ENCODE peak calls at places on chromosomes 2 and 18, in ten cellular contexts. One of them, this sample, is unnamed.

GRCh38 chr2:233061591-233062446 is 1.7 kb downstream of the INPP5D start:
- DNase-seq in naive thymus-derived CD8-positive, alpha-beta T cell: no peak
- DNase-seq in heart right ventricle: peak
- DNase-seq in ovary: peak
- DNase-seq in NCI-H1417: no peak
- DNase-seq in AG04449: no peak
- DNase-seq in fibroblast of lung: no peak
- DNase-seq in activated CD4-positive, alpha-beta T cell treated with anti-CD3 and anti-CD28 coated beads for 36 hours: peak
- DNase-seq in tibial nerve: no peak
- DNase-seq in SW480: peak
- DNase-seq in this sample: peak

GRCh38 chr2:217248312-217248935 is 388.6 kb upstream of the TNP1 start:
- DNase-seq in naive thymus-derived CD8-positive, alpha-beta T cell: no peak
- DNase-seq in heart right ventricle: peak
- DNase-seq in ovary: peak
- DNase-seq in NCI-H1417: peak
- DNase-seq in AG04449: no peak
- DNase-seq in fibroblast of lung: peak
- DNase-seq in activated CD4-positive, alpha-beta T cell treated with anti-CD3 and anti-CD28 coated beads for 36 hours: no peak
- DNase-seq in tibial nerve: peak
- DNase-seq in SW480: no peak
- DNase-seq in this sample: no peak

GRCh38 chr18:76658627-76659026 is 163.6 kb upstream of the ZNF516 start:
- DNase-seq in naive thymus-derived CD8-positive, alpha-beta T cell: no peak
- DNase-seq in heart right ventricle: no peak
- DNase-seq in ovary: peak
- DNase-seq in NCI-H1417: no peak
- DNase-seq in AG04449: no peak
- DNase-seq in fibroblast of lung: peak
- DNase-seq in activated CD4-positive, alpha-beta T cell treated with anti-CD3 and anti-CD28 coated beads for 36 hours: peak
- DNase-seq in tibial nerve: no peak
- DNase-seq in SW480: peak
- DNase-seq in this sample: peak

GRCh38 chr18:46531472-46531871 is 125.5 kb downstream of the LOXHD1 start:
- DNase-seq in naive thymus-derived CD8-positive, alpha-beta T cell: no peak
- DNase-seq in heart right ventricle: no peak
- DNase-seq in ovary: no peak
- DNase-seq in NCI-H1417: no peak
- DNase-seq in AG04449: no peak
- DNase-seq in fibroblast of lung: no peak
- DNase-seq in activated CD4-positive, alpha-beta T cell treated with anti-CD3 and anti-CD28 coated beads for 36 hours: no peak
- DNase-seq in tibial nerve: no peak
- DNase-seq in SW480: no peak
- DNase-seq in this sample: no peak

GRCh38 chr2:102895386-102895785 is 133.6 kb downstream of the TMEM182 start:
- DNase-seq in naive thymus-derived CD8-positive, alpha-beta T cell: no peak
- DNase-seq in heart right ventricle: no peak
- DNase-seq in ovary: no peak
- DNase-seq in NCI-H1417: no peak
- DNase-seq in AG04449: no peak
- DNase-seq in fibroblast of lung: no peak
- DNase-seq in activated CD4-positive, alpha-beta T cell treated with anti-CD3 and anti-CD28 coated beads for 36 hours: no peak
- DNase-seq in tibial nerve: no peak
- DNase-seq in SW480: no peak
- DNase-seq in this sample: no peak

GRCh38 chr2:25215948-25216679 is 47.7 kb upstream of the POMC start:
- DNase-seq in naive thymus-derived CD8-positive, alpha-beta T cell: peak
- DNase-seq in heart right ventricle: peak
- DNase-seq in ovary: peak
- DNase-seq in NCI-H1417: no peak
- DNase-seq in AG04449: no peak
- DNase-seq in fibroblast of lung: peak
- DNase-seq in activated CD4-positive, alpha-beta T cell treated with anti-CD3 and anti-CD28 coated beads for 36 hours: peak
- DNase-seq in tibial nerve: peak
- DNase-seq in SW480: no peak
- DNase-seq in this sample: peak

GRCh38 chr2:157751462-157752058 is 122.9 kb upstream of the ACVR1C start:
- DNase-seq in naive thymus-derived CD8-positive, alpha-beta T cell: peak
- DNase-seq in heart right ventricle: no peak
- DNase-seq in ovary: no peak
- DNase-seq in NCI-H1417: no peak
- DNase-seq in AG04449: no peak
- DNase-seq in fibroblast of lung: peak
- DNase-seq in activated CD4-positive, alpha-beta T cell treated with anti-CD3 and anti-CD28 coated beads for 36 hours: peak
- DNase-seq in tibial nerve: no peak
- DNase-seq in SW480: peak
- DNase-seq in this sample: no peak

GRCh38 chr18:58241877-58242276 is 197.9 kb downstream of the NEDD4L start:
- DNase-seq in naive thymus-derived CD8-positive, alpha-beta T cell: no peak
- DNase-seq in heart right ventricle: no peak
- DNase-seq in ovary: no peak
- DNase-seq in NCI-H1417: peak
- DNase-seq in AG04449: peak
- DNase-seq in fibroblast of lung: peak
- DNase-seq in activated CD4-positive, alpha-beta T cell treated with anti-CD3 and anti-CD28 coated beads for 36 hours: no peak
- DNase-seq in tibial nerve: no peak
- DNase-seq in SW480: no peak
- DNase-seq in this sample: no peak

GRCh38 chr2:133768261-133769021 is 200.2 kb upstream of the NCKAP5 start:
- DNase-seq in naive thymus-derived CD8-positive, alpha-beta T cell: no peak
- DNase-seq in heart right ventricle: peak
- DNase-seq in ovary: peak
- DNase-seq in NCI-H1417: no peak
- DNase-seq in AG04449: no peak
- DNase-seq in fibroblast of lung: peak
- DNase-seq in activated CD4-positive, alpha-beta T cell treated with anti-CD3 and anti-CD28 coated beads for 36 hours: no peak
- DNase-seq in tibial nerve: no peak
- DNase-seq in SW480: no peak
- DNase-seq in this sample: no peak

GRCh38 chr2:187580462-187581124 is 26.4 kb upstream of the TFPI start:
- DNase-seq in naive thymus-derived CD8-positive, alpha-beta T cell: no peak
- DNase-seq in heart right ventricle: no peak
- DNase-seq in ovary: no peak
- DNase-seq in NCI-H1417: peak
- DNase-seq in AG04449: no peak
- DNase-seq in fibroblast of lung: peak
- DNase-seq in activated CD4-positive, alpha-beta T cell treated with anti-CD3 and anti-CD28 coated beads for 36 hours: no peak
- DNase-seq in tibial nerve: no peak
- DNase-seq in SW480: peak
- DNase-seq in this sample: no peak

GRCh38 chr18:50093366-50093765 is 101.6 kb downstream of the MYO5B start:
- DNase-seq in naive thymus-derived CD8-positive, alpha-beta T cell: no peak
- DNase-seq in heart right ventricle: no peak
- DNase-seq in ovary: no peak
- DNase-seq in NCI-H1417: no peak
- DNase-seq in AG04449: no peak
- DNase-seq in fibroblast of lung: no peak
- DNase-seq in activated CD4-positive, alpha-beta T cell treated with anti-CD3 and anti-CD28 coated beads for 36 hours: no peak
- DNase-seq in tibial nerve: no peak
- DNase-seq in SW480: no peak
- DNase-seq in this sample: no peak

GRCh38 chr2:42810971-42811865 is 18.8 kb upstream of the HAAO start:
- DNase-seq in naive thymus-derived CD8-positive, alpha-beta T cell: peak
- DNase-seq in heart right ventricle: peak
- DNase-seq in ovary: peak
- DNase-seq in NCI-H1417: no peak
- DNase-seq in AG04449: no peak
- DNase-seq in fibroblast of lung: peak
- DNase-seq in activated CD4-positive, alpha-beta T cell treated with anti-CD3 and anti-CD28 coated beads for 36 hours: peak
- DNase-seq in tibial nerve: peak
- DNase-seq in SW480: no peak
- DNase-seq in this sample: peak

GRCh38 chr2:204172074-204172600 is 235.6 kb downstream of the ICOS start:
- DNase-seq in naive thymus-derived CD8-positive, alpha-beta T cell: no peak
- DNase-seq in heart right ventricle: no peak
- DNase-seq in ovary: no peak
- DNase-seq in NCI-H1417: no peak
- DNase-seq in AG04449: no peak
- DNase-seq in fibroblast of lung: no peak
- DNase-seq in activated CD4-positive, alpha-beta T cell treated with anti-CD3 and anti-CD28 coated beads for 36 hours: no peak
- DNase-seq in tibial nerve: no peak
- DNase-seq in SW480: no peak
- DNase-seq in this sample: no peak

GRCh38 chr2:140526575-140526974 is 1604.2 kb downstream of the LRP1B start:
- DNase-seq in naive thymus-derived CD8-positive, alpha-beta T cell: no peak
- DNase-seq in heart right ventricle: no peak
- DNase-seq in ovary: no peak
- DNase-seq in NCI-H1417: no peak
- DNase-seq in AG04449: no peak
- DNase-seq in fibroblast of lung: peak
- DNase-seq in activated CD4-positive, alpha-beta T cell treated with anti-CD3 and anti-CD28 coated beads for 36 hours: no peak
- DNase-seq in tibial nerve: no peak
- DNase-seq in SW480: no peak
- DNase-seq in this sample: no peak

GRCh38 chr2:11285499-11285898 is 58.9 kb downstream of the ROCK2 start:
- DNase-seq in naive thymus-derived CD8-positive, alpha-beta T cell: no peak
- DNase-seq in heart right ventricle: no peak
- DNase-seq in ovary: no peak
- DNase-seq in NCI-H1417: no peak
- DNase-seq in AG04449: no peak
- DNase-seq in fibroblast of lung: no peak
- DNase-seq in activated CD4-positive, alpha-beta T cell treated with anti-CD3 and anti-CD28 coated beads for 36 hours: no peak
- DNase-seq in tibial nerve: no peak
- DNase-seq in SW480: no peak
- DNase-seq in this sample: no peak

GRCh38 chr2:186991766-186992417 is 142.9 kb upstream of the ZSWIM2 start:
- DNase-seq in naive thymus-derived CD8-positive, alpha-beta T cell: no peak
- DNase-seq in heart right ventricle: no peak
- DNase-seq in ovary: no peak
- DNase-seq in NCI-H1417: no peak
- DNase-seq in AG04449: no peak
- DNase-seq in fibroblast of lung: no peak
- DNase-seq in activated CD4-positive, alpha-beta T cell treated with anti-CD3 and anti-CD28 coated beads for 36 hours: no peak
- DNase-seq in tibial nerve: no peak
- DNase-seq in SW480: no peak
- DNase-seq in this sample: no peak

GRCh38 chr18:600107-600506 is 3.3 kb downstream of the CLUL1 start:
- DNase-seq in naive thymus-derived CD8-positive, alpha-beta T cell: no peak
- DNase-seq in heart right ventricle: no peak
- DNase-seq in ovary: no peak
- DNase-seq in NCI-H1417: peak
- DNase-seq in AG04449: no peak
- DNase-seq in fibroblast of lung: no peak
- DNase-seq in activated CD4-positive, alpha-beta T cell treated with anti-CD3 and anti-CD28 coated beads for 36 hours: no peak
- DNase-seq in tibial nerve: no peak
- DNase-seq in SW480: no peak
- DNase-seq in this sample: no peak

GRCh38 chr2:147846382-147847081 is 1.7 kb downstream of the ACVR2A start:
- DNase-seq in naive thymus-derived CD8-positive, alpha-beta T cell: no peak
- DNase-seq in heart right ventricle: no peak
- DNase-seq in ovary: no peak
- DNase-seq in NCI-H1417: no peak
- DNase-seq in AG04449: no peak
- DNase-seq in fibroblast of lung: peak
- DNase-seq in activated CD4-positive, alpha-beta T cell treated with anti-CD3 and anti-CD28 coated beads for 36 hours: no peak
- DNase-seq in tibial nerve: no peak
- DNase-seq in SW480: peak
- DNase-seq in this sample: no peak

GRCh38 chr2:128269358-128270305 is 49.0 kb downstream of the HS6ST1 start:
- DNase-seq in naive thymus-derived CD8-positive, alpha-beta T cell: no peak
- DNase-seq in heart right ventricle: no peak
- DNase-seq in ovary: peak
- DNase-seq in NCI-H1417: no peak
- DNase-seq in AG04449: no peak
- DNase-seq in fibroblast of lung: no peak
- DNase-seq in activated CD4-positive, alpha-beta T cell treated with anti-CD3 and anti-CD28 coated beads for 36 hours: peak
- DNase-seq in tibial nerve: no peak
- DNase-seq in SW480: no peak
- DNase-seq in this sample: no peak

GRCh38 chr18:36441872-36442271 is 144.4 kb downstream of the FHOD3 start:
- DNase-seq in naive thymus-derived CD8-positive, alpha-beta T cell: no peak
- DNase-seq in heart right ventricle: no peak
- DNase-seq in ovary: no peak
- DNase-seq in NCI-H1417: no peak
- DNase-seq in AG04449: peak
- DNase-seq in fibroblast of lung: peak
- DNase-seq in activated CD4-positive, alpha-beta T cell treated with anti-CD3 and anti-CD28 coated beads for 36 hours: no peak
- DNase-seq in tibial nerve: no peak
- DNase-seq in SW480: no peak
- DNase-seq in this sample: no peak

GRCh38 chr2:232838406-232838874 is 31.6 kb upstream of the SNORC start:
- DNase-seq in naive thymus-derived CD8-positive, alpha-beta T cell: no peak
- DNase-seq in heart right ventricle: no peak
- DNase-seq in ovary: no peak
- DNase-seq in NCI-H1417: no peak
- DNase-seq in AG04449: no peak
- DNase-seq in fibroblast of lung: peak
- DNase-seq in activated CD4-positive, alpha-beta T cell treated with anti-CD3 and anti-CD28 coated beads for 36 hours: peak
- DNase-seq in tibial nerve: no peak
- DNase-seq in SW480: peak
- DNase-seq in this sample: peak

GRCh38 chr2:101030866-101031554 is 28.9 kb downstream of the RPL31 start:
- DNase-seq in naive thymus-derived CD8-positive, alpha-beta T cell: no peak
- DNase-seq in heart right ventricle: peak
- DNase-seq in ovary: no peak
- DNase-seq in NCI-H1417: no peak
- DNase-seq in AG04449: no peak
- DNase-seq in fibroblast of lung: no peak
- DNase-seq in activated CD4-positive, alpha-beta T cell treated with anti-CD3 and anti-CD28 coated beads for 36 hours: no peak
- DNase-seq in tibial nerve: no peak
- DNase-seq in SW480: no peak
- DNase-seq in this sample: no peak

GRCh38 chr2:157743051-157743450 is 114.4 kb upstream of the ACVR1C start:
- DNase-seq in naive thymus-derived CD8-positive, alpha-beta T cell: no peak
- DNase-seq in heart right ventricle: no peak
- DNase-seq in ovary: no peak
- DNase-seq in NCI-H1417: no peak
- DNase-seq in AG04449: no peak
- DNase-seq in fibroblast of lung: no peak
- DNase-seq in activated CD4-positive, alpha-beta T cell treated with anti-CD3 and anti-CD28 coated beads for 36 hours: peak
- DNase-seq in tibial nerve: no peak
- DNase-seq in SW480: no peak
- DNase-seq in this sample: no peak